ENCODE peak calls at places on chromosomes 7 and 10, in eight cellular contexts. K is CD4-positive, alpha-beta T cell; B is Daoy; L is A172; X is activated CD4-positive, alpha-beta T cell treated with anti-CD3 and anti-CD28 coated beads for 36 hours; I is amniotic stem cell; R is heart left ventricle; M is NCI-H460. Q is an unnamed sample.

GRCh38 chr10:14146501-14146900 is 184.2 kb downstream of the FRMD4A start:
- DNase-seq in M (no peak), I (no peak), K (no peak), X (no peak), B (peak), R (no peak), L (peak), Q (no peak)

GRCh38 chr10:30028006-30028441 is 31.4 kb downstream of the JCAD start:
- DNase-seq in X (peak), B (no peak), K (no peak), M (no peak), I (no peak), L (no peak), R (peak), Q (peak)

GRCh38 chr7:19105546-19105945 is 11.9 kb downstream of the TWIST1 start:
- DNase-seq in K (no peak), B (no peak), L (no peak), X (no peak), R (no peak), I (no peak), M (no peak), Q (no peak)

GRCh38 chr7:30304177-30304884 is 19.9 kb downstream of the ZNRF2 start:
- DNase-seq in X (no peak), K (no peak), L (no peak), B (no peak), R (no peak), M (no peak), I (no peak), Q (no peak)

GRCh38 chr7:134645935-134646334 is 718 bp upstream of the BPGM start:
- DNase-seq in M (no peak), K (no peak), B (peak), R (no peak), I (no peak), L (peak), X (no peak), Q (peak)

GRCh38 chr7:66198461-66198860 is 6.7 kb upstream of the TPST1 start:
- DNase-seq in L (no peak), M (no peak), X (no peak), K (no peak), R (peak), I (no peak), B (no peak), Q (no peak)

GRCh38 chr7:75758491-75758890 is 13.5 kb downstream of the CCL26 start:
- DNase-seq in L (no peak), K (no peak), I (no peak), X (no peak), M (no peak), R (no peak), B (no peak), Q (no peak)

GRCh38 chr7:142711722-142712616 is 37.3 kb upstream of the PRSS1 start:
- DNase-seq in M (no peak), R (no peak), K (no peak), X (peak), I (no peak), L (peak), B (peak), Q (peak)

GRCh38 chr10:23412223-23412622 is 26.7 kb upstream of the OTUD1 start:
- DNase-seq in L (peak), B (peak), M (no peak), R (no peak), I (no peak), X (peak), K (no peak), Q (peak)

GRCh38 chr7:151840088-151840910 is 36.6 kb downstream of the PRKAG2 start:
- DNase-seq in K (no peak), L (no peak), I (no peak), R (no peak), X (no peak), M (no peak), B (no peak), Q (no peak)

GRCh38 chr10:14190702-14191101 is 140.0 kb downstream of the FRMD4A start:
- DNase-seq in L (no peak), B (no peak), M (no peak), R (no peak), I (no peak), K (no peak), X (no peak), Q (no peak)

GRCh38 chr10:58791137-58791536 is 278.5 kb downstream of the BICC1 start:
- DNase-seq in M (no peak), K (no peak), L (no peak), R (no peak), B (no peak), I (no peak), X (no peak), Q (no peak)

Q was measured in activated CD4-positive, alpha-beta memory T cell treated with anti-CD3 and anti-CD28 coated beads for 36 hours.